ENCODE peak calls at places on chromosomes 6 and 20, in ten cellular contexts. D, A, U, C, Y, V, Z, E, P and S are unnamed samples.

GRCh38 chr6:131954775-131955107 is 3.6 kb upstream of the CCN2 start:
- DNase-seq in D (peak), A (no peak), U (peak), C (no peak), Y (no peak), V (peak), Z (peak), E (no peak), P (peak), S (no peak)

GRCh38 chr6:23027281-23027680 is 457.9 kb downstream of the HDGFL1 start:
- DNase-seq in D (no peak), A (no peak), U (no peak), C (no peak), Y (no peak), V (peak), Z (no peak), E (peak), P (peak), S (no peak)

GRCh38 chr6:111524735-111525134 is 41.7 kb upstream of the REV3L start:
- DNase-seq in D (no peak), A (no peak), U (no peak), C (no peak), Y (no peak), V (no peak), Z (no peak), E (no peak), P (no peak), S (no peak)

GRCh38 chr20:58435237-58435636 is 46.2 kb downstream of the VAPB start:
- DNase-seq in D (no peak), A (no peak), U (no peak), C (no peak), Y (no peak), V (no peak), Z (no peak), E (no peak), P (no peak), S (no peak)

GRCh38 chr20:43820742-43821330 is 93.8 kb upstream of the TOX2 start:
- DNase-seq in D (no peak), A (no peak), U (no peak), C (no peak), Y (no peak), V (no peak), Z (no peak), E (no peak), P (peak), S (no peak)

GRCh38 chr6:149766156-149766768 is 16.7 kb downstream of the PCMT1 start:
- DNase-seq in D (no peak), A (no peak), U (no peak), C (no peak), Y (no peak), V (peak), Z (no peak), E (no peak), P (peak), S (no peak)

GRCh38 chr20:48329676-48330644 is 497.8 kb downstream of the PREX1 start:
- DNase-seq in D (peak), A (no peak), U (no peak), C (peak), Y (no peak), V (peak), Z (no peak), E (no peak), P (peak), S (no peak)

GRCh38 chr20:1671891-1672669 is 14.5 kb upstream of the SIRPG start:
- DNase-seq in D (no peak), A (no peak), U (no peak), C (no peak), Y (no peak), V (no peak), Z (no peak), E (peak), P (no peak), S (no peak)

GRCh38 chr6:107115695-107116327 is 496 bp upstream of the BEND3 start:
- DNase-seq in D (peak), A (peak), U (no peak), C (peak), Y (no peak), V (no peak), Z (peak), E (peak), P (peak), S (no peak)

GRCh38 chr20:37630161-37630560 is 63.7 kb upstream of the CTNNBL1 start:
- DNase-seq in D (no peak), A (no peak), U (peak), C (no peak), Y (no peak), V (no peak), Z (peak), E (no peak), P (no peak), S (no peak)

GRCh38 chr20:52565614-52566013 is 374.0 kb upstream of the ZFP64 start:
- DNase-seq in D (no peak), A (no peak), U (no peak), C (no peak), Y (no peak), V (no peak), Z (no peak), E (no peak), P (no peak), S (no peak)

GRCh38 chr20:8476023-8476422 is 344.0 kb downstream of the PLCB1 start:
- DNase-seq in D (no peak), A (no peak), U (no peak), C (no peak), Y (no peak), V (no peak), Z (no peak), E (no peak), P (no peak), S (no peak)

GRCh38 chr20:56391596-56392281 is at the start of gene AURKA:
- DNase-seq in D (peak), A (no peak), U (no peak), C (no peak), Y (no peak), V (peak), Z (no peak), E (no peak), P (no peak), S (no peak)

GRCh38 chr20:10985536-10985935 is 311.7 kb upstream of the JAG1 start:
- DNase-seq in D (no peak), A (no peak), U (no peak), C (no peak), Y (no peak), V (peak), Z (no peak), E (no peak), P (peak), S (no peak)

GRCh38 chr20:24235740-24236139 is 233.7 kb upstream of the SYNDIG1 start:
- DNase-seq in D (no peak), A (no peak), U (no peak), C (no peak), Y (no peak), V (peak), Z (no peak), E (no peak), P (no peak), S (no peak)

GRCh38 chr6:159082039-159082815 is 37.4 kb upstream of the TAGAP start:
- DNase-seq in D (no peak), A (no peak), U (no peak), C (no peak), Y (no peak), V (no peak), Z (no peak), E (no peak), P (no peak), S (no peak)
- H3K27ac ChIP-seq in D (no peak), A (no peak), U (no peak), C (no peak), Y (no peak), V (no peak), Z (no peak), E (no peak), P (no peak), S (no peak)

GRCh38 chr6:26328265-26328844 is 36.6 kb upstream of the BTN3A2 start:
- DNase-seq in D (no peak), A (no peak), U (no peak), C (no peak), Y (no peak), V (no peak), Z (no peak), E (no peak), P (no peak), S (no peak)
- H3K27ac ChIP-seq in D (no peak), A (no peak), U (no peak), C (no peak), Y (no peak), V (no peak), Z (no peak), E (no peak), P (no peak), S (peak)

GRCh38 chr20:62363920-62364851 is 2.9 kb downstream of the LAMA5 start:
- DNase-seq in D (peak), A (peak), U (peak), C (peak), Y (no peak), V (peak), Z (peak), E (no peak), P (no peak), S (no peak)

GRCh38 chr20:62360854-62361798 is 6.0 kb downstream of the LAMA5 start:
- DNase-seq in D (peak), A (peak), U (peak), C (peak), Y (no peak), V (no peak), Z (peak), E (no peak), P (no peak), S (no peak)

GRCh38 chr20:62361799-62362589 is 5.1 kb downstream of the LAMA5 start:
- DNase-seq in D (peak), A (peak), U (peak), C (peak), Y (no peak), V (no peak), Z (peak), E (no peak), P (no peak), S (no peak)

GRCh38 chr20:62362991-62363919 is 3.9 kb downstream of the LAMA5 start:
- DNase-seq in D (peak), A (peak), U (peak), C (peak), Y (no peak), V (no peak), Z (peak), E (no peak), P (no peak), S (no peak)

GRCh38 chr20:62362590-62362940 is 4.5 kb downstream of the LAMA5 start:
- DNase-seq in D (no peak), A (no peak), U (peak), C (no peak), Y (no peak), V (no peak), Z (no peak), E (no peak), P (no peak), S (no peak)
- H3K27ac ChIP-seq in D (peak), A (no peak), U (no peak), C (peak), Y (no peak), V (no peak), Z (no peak), E (no peak), P (no peak), S (no peak)

DNA sequence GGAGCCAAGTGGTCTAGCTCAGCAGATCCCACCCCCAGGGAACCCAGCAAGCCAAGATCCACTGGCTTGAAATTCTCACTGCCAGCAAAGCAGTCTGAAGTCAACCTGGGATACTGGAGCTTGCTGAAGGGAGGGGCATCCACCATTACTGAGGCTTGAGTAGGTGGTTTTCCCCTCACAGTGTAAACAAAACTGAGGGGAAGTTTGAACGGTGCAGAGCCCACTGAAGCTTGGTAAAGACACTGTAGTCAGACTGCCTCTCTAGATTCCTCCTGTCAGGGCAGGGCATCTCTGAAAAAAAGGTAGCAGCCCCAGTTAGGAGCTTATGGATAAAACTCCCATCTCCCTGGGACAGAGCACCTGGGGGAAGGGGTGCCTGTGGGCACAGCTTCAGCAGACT is 819.5 kb upstream of the EPHA7 start:
- DNase-seq in D (no peak), A (no peak), U (no peak), C (no peak), Y (no peak), V (no peak), Z (no peak), E (no peak), P (no peak), S (no peak)
- H3K27ac ChIP-seq in D (no peak), A (no peak), U (no peak), C (no peak), Y (no peak), V (no peak), Z (no peak), E (no peak), P (no peak), S (no peak)

DNA sequence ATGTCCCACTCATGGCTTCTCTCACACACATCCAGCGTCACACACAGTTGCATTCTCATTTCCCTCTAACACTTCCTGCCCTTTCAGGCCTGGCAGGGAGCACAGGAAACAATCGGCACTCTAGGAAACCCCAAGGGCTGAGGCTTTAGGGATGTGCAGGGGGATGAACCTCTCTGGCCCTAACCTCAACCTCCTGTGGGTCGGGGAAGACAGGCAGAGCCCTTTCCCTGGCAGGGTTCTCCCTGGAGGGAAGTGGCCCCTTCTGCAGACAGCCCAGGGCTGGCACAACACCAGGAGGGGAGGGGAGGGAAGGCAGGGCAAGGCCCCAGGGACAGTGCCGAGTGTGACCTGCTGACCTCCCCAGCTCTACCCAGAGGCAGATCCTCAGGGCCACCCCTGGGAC is 2.7 kb downstream of the TEAD3 start:
- DNase-seq in D (peak), A (no peak), U (no peak), C (peak), Y (no peak), V (no peak), Z (no peak), E (no peak), P (no peak), S (no peak)
- H3K27ac ChIP-seq in D (no peak), A (no peak), U (peak), C (no peak), Y (no peak), V (peak), Z (peak), E (no peak), P (no peak), S (peak)